ENCODE peak calls at places on chromosomes 1 and 21, in five cellular contexts. V is glutamatergic neuron, G is germinal center, M is NCI-H187 treated with DMSO at 0.1 percent for 48 hours, O is Right ventricle myocardium superior. L is an unnamed sample.
A peak's percentile ranks its signal among the peaks of the same experiment; 100 is the strongest.

GRCh38 chr1:159930216-159930615 is 4.9 kb upstream of the TAGLN2 start:
- DNase-seq in V (no peak), M (no peak), G (no peak), O (no peak), L (no peak)

GRCh38 chr1:11838349-11839272 is 9.0 kb downstream of the NPPA start:
- DNase-seq in V (peak; percentile 89), M (peak; percentile 5), O (peak; percentile 85), G (peak; percentile 85), L (no peak)

GRCh38 chr1:225811622-225812487 is 1.9 kb downstream of the EPHX1 start:
- DNase-seq in O (no peak), M (no peak), V (no peak), G (no peak), L (no peak)

GRCh38 chr1:4612991-4613390 is 41.4 kb upstream of the AJAP1 start:
- DNase-seq in G (no peak), M (no peak), V (no peak), O (no peak), L (no peak)

GRCh38 chr1:232487236-232487635 is 142.7 kb downstream of the SIPA1L2 start:
- DNase-seq in G (no peak), O (no peak), V (no peak), M (no peak), L (no peak)

GRCh38 chr1:58804853-58805252 is 21.0 kb upstream of the JUN start:
- DNase-seq in G (no peak), M (no peak), V (no peak), O (no peak), L (no peak)

GRCh38 chr1:6957341-6957740 is 172.1 kb downstream of the CAMTA1 start:
- DNase-seq in M (no peak), V (no peak), O (no peak), G (no peak), L (no peak)

GRCh38 chr1:234987415-234988159 is 141.1 kb downstream of the TOMM20 start:
- DNase-seq in O (peak; percentile 75), M (no peak), G (peak; percentile 39), V (no peak), L (no peak)

GRCh38 chr1:207424570-207425131 is 29.5 kb upstream of the CR2 start:
- DNase-seq in M (no peak), V (no peak), G (peak; percentile 51), O (no peak), L (no peak)

GRCh38 chr1:51733793-51734522 is 117.1 kb downstream of the OSBPL9 start:
- DNase-seq in V (no peak), G (no peak), M (no peak), O (no peak), L (no peak)

GRCh38 chr1:206708058-206708457 is 23.4 kb downstream of the MAPKAPK2 start:
- DNase-seq in O (peak; percentile 59), V (no peak), G (no peak), M (no peak), L (no peak)

GRCh38 chr1:157993179-157994080 is at the start of gene KIRREL1:
- DNase-seq in O (peak; percentile 74), M (no peak), V (no peak), G (peak; percentile 35), L (no peak)

GRCh38 chr1:220768127-220768601 is 18.5 kb upstream of the MTARC1 start:
- DNase-seq in V (no peak), G (no peak), O (no peak), M (no peak), L (no peak)

GRCh38 chr1:3501856-3502665 is 47.6 kb downstream of the ARHGEF16 start:
- DNase-seq in O (peak; percentile 74), V (no peak), M (no peak), G (peak; percentile 47), L (no peak)

GRCh38 chr1:11338351-11338809 is 65.4 kb downstream of the UBIAD1 start:
- DNase-seq in O (no peak), V (no peak), G (no peak), M (no peak), L (no peak)

GRCh38 chr1:9868244-9868590 is 41.9 kb downstream of the CTNNBIP1 start:
- DNase-seq in V (no peak), G (no peak), O (no peak), M (no peak), L (no peak)

GRCh38 chr21:45019076-45019886 is 55.1 kb upstream of the ADARB1 start:
- DNase-seq in G (no peak), M (no peak), V (no peak), O (peak; percentile 63), L (no peak)

GRCh38 chr1:90850925-90851710 is 134.0 kb upstream of the BARHL2 start:
- DNase-seq in M (no peak), O (peak; percentile 87), V (peak; percentile 90), G (peak; percentile 84), L (peak; percentile 22)

GRCh38 chr1:25774921-25775774 is 24.8 kb upstream of the SELENON start:
- DNase-seq in M (no peak), G (peak; percentile 46), V (peak; percentile 41), O (no peak), L (no peak)

L was measured in NCI-H1436 treated with DMSO at 0.1 percent for 48 hours.